ENCODE peak calls at places on chromosomes 16 and 17, in seven cellular contexts. D, X, E, F, Y, T and L are unnamed samples.

GRCh38 chr16:983044-984030 is 1.8 kb downstream of the SOX8 start:
- DNase-seq in Y (no peak), D (no peak), T (no peak), E (no peak), F (no peak), X (no peak), L (peak)

GRCh38 chr17:73261952-73262675 is 434 bp upstream of the CPSF4L start:
- DNase-seq in X (no peak), T (no peak), Y (no peak), D (no peak), E (no peak), F (no peak), L (peak)

GRCh38 chr16:35207059-35207999 is 1747.9 kb downstream of the TP53TG3F start:
- DNase-seq in X (no peak), D (no peak), T (peak), F (no peak), Y (no peak), E (no peak), L (no peak)

GRCh38 chr16:200388-200787 is 20.1 kb downstream of the HBQ1 start:
- DNase-seq in Y (peak), F (no peak), T (no peak), X (no peak), E (no peak), D (peak), L (no peak)

GRCh38 chr17:17041018-17041521 is 1.2 kb upstream of the MPRIP start:
- DNase-seq in E (no peak), Y (no peak), D (peak), X (no peak), T (no peak), F (no peak), L (peak)

GRCh38 chr16:80932725-80933124 is 74.0 kb downstream of the CMC2 start:
- DNase-seq in E (peak), F (peak), T (peak), D (peak), X (no peak), Y (no peak), L (peak)

GRCh38 chr17:76566988-76567431 is 18.6 kb downstream of the ST6GALNAC2 start:
- DNase-seq in Y (no peak), T (no peak), D (no peak), E (no peak), F (no peak), X (no peak), L (no peak)

GRCh38 chr17:66684716-66685115 is 150.2 kb upstream of the CACNG5 start:
- DNase-seq in F (no peak), E (no peak), X (no peak), Y (no peak), T (no peak), D (no peak), L (no peak)

GRCh38 chr17:1108810-1109605 is 70.8 kb downstream of the ABR start:
- DNase-seq in E (peak), Y (no peak), D (peak), T (peak), X (peak), F (peak), L (peak)

GRCh38 chr16:15996432-15997109 is 47.2 kb downstream of the ABCC1 start:
- DNase-seq in Y (peak), T (no peak), D (peak), E (peak), X (no peak), F (peak), L (no peak)

GRCh38 chr16:66968847-66969246 is 7.8 kb downstream of the CES3 start:
- DNase-seq in X (no peak), E (no peak), D (no peak), F (no peak), Y (no peak), T (peak), L (no peak)

GRCh38 chr17:43719578-43719977 is 39.0 kb downstream of the SOST start:
- DNase-seq in D (no peak), E (no peak), T (no peak), X (no peak), F (no peak), Y (no peak), L (no peak)

GRCh38 chr16:89315791-89316581 is 98.5 kb downstream of the ZNF778 start:
- DNase-seq in T (peak), E (peak), Y (peak), D (peak), F (peak), X (peak), L (no peak)

GRCh38 chr16:29898786-29899515 is 399 bp downstream of the SEZ6L2 start:
- DNase-seq in F (peak), E (no peak), Y (peak), X (no peak), D (no peak), T (no peak), L (no peak)

GRCh38 chr17:48711128-48711527 is 11.2 kb downstream of the PRAC1 start:
- DNase-seq in E (no peak), T (no peak), Y (no peak), F (no peak), X (no peak), D (no peak), L (no peak)

GRCh38 chr16:27326738-27327585 is 13.2 kb downstream of the IL4R start:
- DNase-seq in T (peak), E (peak), D (peak), F (peak), X (peak), Y (peak), L (peak)

GRCh38 chr17:79458356-79458755 is 152.5 kb downstream of the RBFOX3 start:
- DNase-seq in T (no peak), E (no peak), Y (no peak), D (no peak), F (no peak), X (no peak), L (no peak)

GRCh38 chr17:80247561-80247960 is 13.1 kb upstream of the RNF213 start:
- DNase-seq in E (no peak), F (no peak), D (no peak), T (peak), Y (no peak), X (no peak), L (no peak)

GRCh38 chr16:23869052-23869451 is 33.3 kb downstream of the PRKCB start:
- DNase-seq in D (no peak), Y (no peak), E (no peak), F (no peak), T (no peak), X (no peak), L (no peak)

GRCh38 chr16:21300309-21301167 is 22.4 kb upstream of the CRYM start:
- DNase-seq in X (peak), F (peak), Y (peak), E (peak), D (peak), T (peak), L (peak)

GRCh38 chr17:82830249-82830661 is 9.6 kb downstream of the ZNF750 start:
- DNase-seq in F (no peak), X (no peak), D (no peak), Y (no peak), T (peak), E (peak), L (peak)

GRCh38 chr17:19331553-19332245 is 30.8 kb downstream of the B9D1 start:
- DNase-seq in E (no peak), X (no peak), Y (no peak), F (no peak), T (no peak), D (no peak), L (no peak)

GRCh38 chr17:52157161-52157560 is 1.4 kb downstream of the CA10 start:
- DNase-seq in D (no peak), X (no peak), F (no peak), T (no peak), E (no peak), Y (no peak), L (no peak)

GRCh38 chr17:8736362-8736761 is 8.3 kb downstream of the CCDC42 start:
- DNase-seq in Y (no peak), D (no peak), X (no peak), E (no peak), F (no peak), T (no peak), L (no peak)

GRCh38 chr16:3754304-3754703 is 37.0 kb upstream of the TRAP1 start:
- DNase-seq in X (no peak), D (peak), F (no peak), E (no peak), T (no peak), Y (peak), L (no peak)

GRCh38 chr16:2468725-2469398 is 2.2 kb upstream of the NTN3 start:
- DNase-seq in Y (no peak), E (no peak), F (peak), T (peak), D (no peak), X (no peak), L (no peak)

GRCh38 chr16:19757762-19758595 is 39.9 kb downstream of the IQCK start:
- DNase-seq in T (no peak), F (no peak), Y (no peak), E (peak), D (no peak), X (no peak), L (no peak)

GRCh38 chr17:81364278-81365147 is 30.7 kb upstream of the BAHCC1 start:
- DNase-seq in E (no peak), F (no peak), Y (no peak), X (no peak), T (no peak), D (no peak), L (no peak)

GRCh38 chr17:31674717-31675349 is 184.2 kb downstream of the COPRS start:
- DNase-seq in D (peak), E (peak), F (peak), Y (peak), X (no peak), T (no peak), L (no peak)

GRCh38 chr16:27620533-27620932 is 70.6 kb downstream of the KATNIP start:
- DNase-seq in Y (no peak), D (no peak), F (no peak), X (no peak), E (peak), T (no peak), L (no peak)

GRCh38 chr17:81648013-81648706 is 8.2 kb downstream of the PDE6G start:
- DNase-seq in D (no peak), E (no peak), Y (no peak), T (no peak), X (no peak), F (no peak), L (no peak)

GRCh38 chr17:79573196-79573929 is 37.5 kb downstream of the RBFOX3 start:
- DNase-seq in E (no peak), D (no peak), X (no peak), T (no peak), F (no peak), Y (no peak), L (no peak)

GRCh38 chr16:13896543-13897182 is 23.3 kb upstream of the ERCC4 start:
- DNase-seq in X (no peak), F (no peak), E (peak), T (no peak), Y (no peak), D (peak), L (no peak)

GRCh38 chr16:67283039-67283825 is 3.9 kb downstream of the PLEKHG4 start:
- DNase-seq in X (no peak), F (no peak), E (no peak), D (peak), T (no peak), Y (peak), L (no peak)